ENCODE peak calls at places on chromosomes 7 and 10, in four cellular contexts. Q, N, Y and V are unnamed samples.

GRCh38 chr10:12543589-12543988 is 194.2 kb downstream of the CAMK1D start:
- DNase-seq in Q (no peak), N (no peak), Y (no peak), V (no peak)

GRCh38 chr10:68271104-68271882 is 39.4 kb upstream of the ATOH7 start:
- DNase-seq in Q (no peak), N (no peak), Y (peak), V (no peak)

GRCh38 chr10:69838853-69839252 is 37.1 kb downstream of the COL13A1 start:
- DNase-seq in Q (no peak), N (no peak), Y (no peak), V (no peak)

GRCh38 chr7:13181221-13181620 is 493.8 kb downstream of the ARL4A start:
- DNase-seq in Q (no peak), N (no peak), Y (no peak), V (no peak)

GRCh38 chr10:63264852-63265617 is 131.9 kb downstream of the NRBF2 start:
- DNase-seq in Q (peak), N (no peak), Y (peak), V (no peak)

GRCh38 chr10:108757946-108758345 is 1165.4 kb downstream of the XPNPEP1 start:
- DNase-seq in Q (no peak), N (no peak), Y (no peak), V (no peak)

GRCh38 chr7:815284-816216 is 16.7 kb upstream of the SUN1 start:
- DNase-seq in Q (peak), N (no peak), Y (peak), V (no peak)

GRCh38 chr7:4479367-4480039 is 202.6 kb upstream of the FOXK1 start:
- DNase-seq in Q (peak), N (no peak), Y (peak), V (no peak)

GRCh38 chr10:25689346-25690095 is 244.5 kb upstream of the MYO3A start:
- DNase-seq in Q (no peak), N (no peak), Y (no peak), V (no peak)